ENCODE peak calls at places on chromosomes 13 and 19, in five cellular contexts. One of them, this sample, is unnamed.

GRCh38 chr19:55647732-55648656 is at the start of gene CCDC106:
- DNase-seq in vagina: no peak
- DNase-seq in BE2C: peak; percentile 75
- DNase-seq in posterior cingulate gyrus: peak; percentile 76
- DNase-seq in ovary: peak; percentile 81
- DNase-seq in this sample: peak; percentile 78

GRCh38 chr13:45454204-45454603 is 10.5 kb upstream of the COG3 start:
- DNase-seq in vagina: no peak
- DNase-seq in BE2C: no peak
- DNase-seq in posterior cingulate gyrus: no peak
- DNase-seq in ovary: no peak
- DNase-seq in this sample: no peak

GRCh38 chr13:25630327-25630726 is 258.6 kb downstream of the ATP8A2 start:
- DNase-seq in vagina: no peak
- DNase-seq in BE2C: no peak
- DNase-seq in posterior cingulate gyrus: no peak
- DNase-seq in ovary: no peak
- DNase-seq in this sample: no peak

GRCh38 chr13:90696254-90696653 is 651.2 kb upstream of the MIR17HG start:
- DNase-seq in vagina: no peak
- DNase-seq in BE2C: no peak
- DNase-seq in posterior cingulate gyrus: no peak
- DNase-seq in ovary: no peak
- DNase-seq in this sample: no peak

GRCh38 chr19:38911388-38912004 is 490 bp downstream of the CCER2 start:
- DNase-seq in vagina: no peak
- DNase-seq in BE2C: no peak
- DNase-seq in posterior cingulate gyrus: no peak
- DNase-seq in ovary: no peak
- DNase-seq in this sample: no peak

GRCh38 chr19:47631681-47632446 is 22.9 kb downstream of the BICRA start:
- DNase-seq in vagina: no peak
- DNase-seq in BE2C: no peak
- DNase-seq in posterior cingulate gyrus: no peak
- DNase-seq in ovary: no peak
- DNase-seq in this sample: no peak

GRCh38 chr13:113124211-113125025 is 1.8 kb downstream of the F10 start:
- DNase-seq in vagina: no peak
- DNase-seq in BE2C: no peak
- DNase-seq in posterior cingulate gyrus: no peak
- DNase-seq in ovary: peak; percentile 16
- DNase-seq in this sample: no peak

GRCh38 chr13:99211421-99212035 is 10.9 kb downstream of the UBAC2 start:
- DNase-seq in vagina: peak; percentile 22
- DNase-seq in BE2C: no peak
- DNase-seq in posterior cingulate gyrus: no peak
- DNase-seq in ovary: no peak
- DNase-seq in this sample: no peak

GRCh38 chr13:100983111-100983510 is 308.5 kb upstream of the TMTC4 start:
- DNase-seq in vagina: no peak
- DNase-seq in BE2C: no peak
- DNase-seq in posterior cingulate gyrus: no peak
- DNase-seq in ovary: no peak
- DNase-seq in this sample: no peak

GRCh38 chr13:100668408-100668807 is 6.2 kb downstream of the TMTC4 start:
- DNase-seq in vagina: no peak
- DNase-seq in BE2C: no peak
- DNase-seq in posterior cingulate gyrus: no peak
- DNase-seq in ovary: no peak
- DNase-seq in this sample: no peak

GRCh38 chr19:53254451-53255341 is at the start of gene ZNF677:
- DNase-seq in vagina: no peak
- DNase-seq in BE2C: peak; percentile 95
- DNase-seq in posterior cingulate gyrus: peak; percentile 94
- DNase-seq in ovary: peak; percentile 93
- DNase-seq in this sample: peak; percentile 89

GRCh38 chr13:28425796-28426195 is 69.1 kb downstream of the FLT1 start:
- DNase-seq in vagina: no peak
- DNase-seq in BE2C: no peak
- DNase-seq in posterior cingulate gyrus: no peak
- DNase-seq in ovary: no peak
- DNase-seq in this sample: no peak

GRCh38 chr13:113976711-113977684 is 3.1 kb upstream of the C13orf46 start:
- DNase-seq in vagina: no peak
- DNase-seq in BE2C: peak; percentile 4
- DNase-seq in posterior cingulate gyrus: no peak
- DNase-seq in ovary: no peak
- DNase-seq in this sample: no peak

GRCh38 chr19:24074720-24075119 is 12.3 kb upstream of the ZNF254 start:
- DNase-seq in vagina: no peak
- DNase-seq in BE2C: no peak
- DNase-seq in posterior cingulate gyrus: no peak
- DNase-seq in ovary: no peak
- DNase-seq in this sample: no peak

GRCh38 chr13:59780058-59780457 is 383.7 kb downstream of the DIAPH3 start:
- DNase-seq in vagina: no peak
- DNase-seq in BE2C: no peak
- DNase-seq in posterior cingulate gyrus: no peak
- DNase-seq in ovary: no peak
- DNase-seq in this sample: no peak

GRCh38 chr13:35140321-35140720 is 198.3 kb downstream of the NBEA start:
- DNase-seq in vagina: no peak
- DNase-seq in BE2C: no peak
- DNase-seq in posterior cingulate gyrus: no peak
- DNase-seq in ovary: no peak
- DNase-seq in this sample: no peak

GRCh38 chr19:30017172-30017571 is 75.1 kb downstream of the URI1 start:
- DNase-seq in vagina: no peak
- DNase-seq in BE2C: no peak
- DNase-seq in posterior cingulate gyrus: no peak
- DNase-seq in ovary: no peak
- DNase-seq in this sample: no peak

GRCh38 chr13:85709072-85709471 is 90.1 kb downstream of the SLITRK6 start:
- DNase-seq in vagina: no peak
- DNase-seq in BE2C: no peak
- DNase-seq in posterior cingulate gyrus: no peak
- DNase-seq in ovary: no peak
- DNase-seq in this sample: no peak

GRCh38 chr13:40087021-40088002 is 431.9 kb downstream of the COG6 start:
- DNase-seq in vagina: no peak
- DNase-seq in BE2C: no peak
- DNase-seq in posterior cingulate gyrus: no peak
- DNase-seq in ovary: no peak
- DNase-seq in this sample: no peak

GRCh38 chr19:53157601-53158000 is 1.3 kb downstream of the ZNF347 start:
- DNase-seq in vagina: no peak
- DNase-seq in BE2C: no peak
- DNase-seq in posterior cingulate gyrus: no peak
- DNase-seq in ovary: peak; percentile 19
- DNase-seq in this sample: no peak

GRCh38 chr13:51801631-51802099 is 2.3 kb downstream of the DHRS12 start:
- DNase-seq in vagina: no peak
- DNase-seq in BE2C: no peak
- DNase-seq in posterior cingulate gyrus: peak; percentile 59
- DNase-seq in ovary: peak; percentile 48
- DNase-seq in this sample: peak; percentile 36

GRCh38 chr19:46546194-46546896 is 50.7 kb upstream of the PNMA8B start:
- DNase-seq in vagina: no peak
- DNase-seq in BE2C: peak; percentile 61
- DNase-seq in posterior cingulate gyrus: no peak
- DNase-seq in ovary: peak; percentile 44
- DNase-seq in this sample: no peak

GRCh38 chr13:92572190-92572589 is 654.4 kb upstream of the GPC6 start:
- DNase-seq in vagina: no peak
- DNase-seq in BE2C: no peak
- DNase-seq in posterior cingulate gyrus: no peak
- DNase-seq in ovary: no peak
- DNase-seq in this sample: no peak

GRCh38 chr19:13329766-13330165 is 176.5 kb downstream of the CACNA1A start:
- DNase-seq in vagina: no peak
- DNase-seq in BE2C: no peak
- DNase-seq in posterior cingulate gyrus: no peak
- DNase-seq in ovary: no peak
- DNase-seq in this sample: no peak

This sample was measured in frontal cortex.